ENCODE peak calls at places on chromosomes 4 and X, in five cellular contexts. W is suprapubic skin, M is tibial nerve, B is stomach, Z is GM12878. P is an unnamed sample.

GRCh38 chr4:52836120-52836519 is 26.0 kb upstream of the RASL11B start:
- DNase-seq in W (no peak), M (no peak), B (no peak), Z (no peak), P (no peak)

GRCh38 chr4:140109626-140110213 is 44.3 kb downstream of the MAML3 start:
- DNase-seq in W (no peak), M (no peak), B (no peak), Z (no peak), P (no peak)

GRCh38 chr4:110357521-110357920 is 118.4 kb upstream of the ENPEP start:
- DNase-seq in W (no peak), M (no peak), B (no peak), Z (no peak), P (no peak)

GRCh38 chrX:40952855-40953254 is 132.4 kb upstream of the USP9X start:
- DNase-seq in W (no peak), M (no peak), B (no peak), Z (peak), P (no peak)

GRCh38 chr4:83618431-83618830 is 82.5 kb downstream of the GPAT3 start:
- DNase-seq in W (no peak), M (no peak), B (peak), Z (no peak), P (no peak)

GRCh38 chrX:39928704-39929439 is 168.9 kb downstream of the BCOR start:
- DNase-seq in W (no peak), M (no peak), B (no peak), Z (no peak), P (no peak)

GRCh38 chrX:71911023-71911730 is 532 bp downstream of the NHSL2 start:
- DNase-seq in W (no peak), M (no peak), B (no peak), Z (no peak), P (no peak)

GRCh38 chrX:53685711-53686110 is 808 bp downstream of the HUWE1 start:
- DNase-seq in W (no peak), M (no peak), B (no peak), Z (no peak), P (no peak)

GRCh38 chr4:101563126-101563525 is 215.8 kb upstream of the PPP3CA start:
- DNase-seq in W (no peak), M (no peak), B (no peak), Z (no peak), P (no peak)

GRCh38 chrX:12986886-12987285 is 12.0 kb downstream of the TMSB4X start:
- DNase-seq in W (no peak), M (no peak), B (no peak), Z (no peak), P (no peak)

GRCh38 chrX:153927936-153928760 is 2.1 kb upstream of the ARHGAP4 start:
- DNase-seq in W (peak), M (peak), B (peak), Z (peak), P (peak)
- TF ChIP-seq EP300 in W (no peak), M (peak), B (no peak), Z (no peak), P (no peak)

DNA sequence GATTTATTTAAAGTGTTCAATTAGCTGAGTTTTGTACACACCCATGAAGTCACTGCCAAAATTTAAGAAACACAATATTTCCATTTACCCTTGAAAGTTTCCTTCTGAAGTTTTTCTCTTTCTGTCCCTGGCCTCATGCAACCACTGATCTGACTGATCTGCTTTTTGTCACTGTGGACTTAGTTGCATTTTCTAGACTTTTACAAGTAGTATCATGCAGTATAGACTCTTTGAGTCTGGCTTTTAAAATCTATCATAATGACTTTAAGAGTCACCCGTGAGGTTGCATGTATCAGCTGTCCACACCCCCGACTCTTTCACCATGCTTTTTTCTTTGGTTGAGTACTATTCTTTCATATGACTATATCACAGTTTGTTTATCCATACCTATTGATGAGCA is 29.0 kb upstream of the PDLIM3 start:
- DNase-seq in W (no peak), M (no peak), B (no peak), Z (no peak), P (no peak)
- TF ChIP-seq EP300 in W (no peak), M (no peak), B (no peak), Z (no peak), P (no peak)

GRCh38 chr4:175422331-175422730 is 389.7 kb downstream of the GPM6A start:
- DNase-seq in W (no peak), M (no peak), B (no peak), Z (no peak), P (no peak)

GRCh38 chr4:175424111-175424510 is 388.0 kb downstream of the GPM6A start:
- DNase-seq in W (no peak), M (no peak), B (no peak), Z (no peak), P (no peak)

GRCh38 chr4:175418511-175418910 is 393.6 kb downstream of the GPM6A start:
- DNase-seq in W (no peak), M (no peak), B (no peak), Z (no peak), P (no peak)

GRCh38 chr4:175419120-175419774 is 392.8 kb downstream of the GPM6A start:
- DNase-seq in W (no peak), M (no peak), B (no peak), Z (no peak), P (no peak)

GRCh38 chr4:175421506-175421905 is 390.6 kb downstream of the GPM6A start:
- DNase-seq in W (no peak), M (no peak), B (no peak), Z (no peak), P (no peak)
- TF ChIP-seq EP300 in W (no peak), M (no peak), B (no peak), Z (no peak), P (no peak)

GRCh38 chr4:56731857-56732256 is 50.8 kb upstream of the HOPX start:
- DNase-seq in W (no peak), M (peak), B (no peak), Z (no peak), P (no peak)

GRCh38 chr4:56727150-56727549 is 46.1 kb upstream of the HOPX start:
- DNase-seq in W (no peak), M (no peak), B (no peak), Z (no peak), P (no peak)

GRCh38 chr4:56732301-56732700 is 51.2 kb upstream of the HOPX start:
- DNase-seq in W (no peak), M (no peak), B (no peak), Z (no peak), P (no peak)

GRCh38 chr4:56730097-56730496 is 49.0 kb upstream of the HOPX start:
- DNase-seq in W (no peak), M (no peak), B (no peak), Z (no peak), P (no peak)

DNA sequence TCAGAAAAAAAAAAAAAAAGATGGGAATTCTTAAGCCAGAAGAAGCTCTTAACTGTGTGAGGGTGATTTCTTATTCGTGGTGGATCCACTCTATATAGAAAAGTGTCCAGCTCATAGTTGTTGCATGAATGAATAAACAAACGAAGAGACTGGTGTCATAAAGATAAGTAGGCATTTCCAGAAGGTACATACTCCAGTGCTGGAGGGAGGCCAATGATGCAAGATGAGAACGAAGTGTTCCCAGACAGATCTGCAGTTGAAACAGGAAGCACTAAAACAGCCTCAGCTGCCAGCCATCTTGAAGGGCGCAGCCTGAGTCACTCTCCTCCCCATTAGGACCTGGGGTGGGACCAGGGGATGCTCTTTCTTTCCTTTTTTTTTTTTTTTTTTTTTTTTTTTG is 47.4 kb upstream of the HOPX start:
- DNase-seq in W (no peak), M (peak), B (peak), Z (no peak), P (no peak)
- TF ChIP-seq EP300 in W (peak), M (no peak), B (peak), Z (no peak), P (peak)

GRCh38 chr4:68878048-68878447 is 62.3 kb downstream of the UGT2B10 start:
- DNase-seq in W (no peak), M (no peak), B (no peak), Z (no peak), P (no peak)

GRCh38 chr4:68885545-68885944 is 66.1 kb downstream of the UGT2A3 start:
- DNase-seq in W (no peak), M (no peak), B (no peak), Z (no peak), P (no peak)

DNA sequence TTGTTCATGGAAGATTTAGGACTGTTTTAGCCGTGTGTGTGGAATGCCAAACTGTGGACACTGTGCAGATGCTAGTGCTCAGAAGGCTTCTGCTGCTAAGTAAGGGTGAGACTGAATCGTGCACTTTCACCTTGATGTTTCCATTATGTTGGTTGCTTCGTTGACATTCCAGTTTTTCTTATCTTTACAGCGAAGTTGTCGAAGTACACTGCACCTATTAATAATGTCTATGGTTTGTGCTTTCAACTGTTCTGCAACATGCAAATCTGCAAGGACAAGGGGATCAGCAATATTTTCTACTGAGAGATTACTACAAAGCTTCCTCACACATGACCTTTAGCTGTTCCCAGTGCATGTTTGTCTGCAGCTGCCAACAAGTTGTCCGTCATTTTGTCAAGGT is 67.7 kb downstream of the UGT2A3 start:
- DNase-seq in W (no peak), M (no peak), B (no peak), Z (no peak), P (no peak)
- TF ChIP-seq EP300 in W (no peak), M (no peak), B (no peak), Z (no peak), P (no peak)

GRCh38 chrX:153870791-153871360 is 15.1 kb downstream of the L1CAM start:
- DNase-seq in W (no peak), M (no peak), B (no peak), Z (no peak), P (no peak)

GRCh38 chrX:153870288-153870690 is 15.7 kb downstream of the L1CAM start:
- DNase-seq in W (no peak), M (no peak), B (no peak), Z (no peak), P (no peak)

GRCh38 chrX:153869473-153870287 is 16.3 kb downstream of the L1CAM start:
- DNase-seq in W (no peak), M (no peak), B (no peak), Z (no peak), P (no peak)

GRCh38 chrX:153871946-153872878 is 13.8 kb downstream of the L1CAM start:
- DNase-seq in W (no peak), M (no peak), B (no peak), Z (no peak), P (no peak)

DNA sequence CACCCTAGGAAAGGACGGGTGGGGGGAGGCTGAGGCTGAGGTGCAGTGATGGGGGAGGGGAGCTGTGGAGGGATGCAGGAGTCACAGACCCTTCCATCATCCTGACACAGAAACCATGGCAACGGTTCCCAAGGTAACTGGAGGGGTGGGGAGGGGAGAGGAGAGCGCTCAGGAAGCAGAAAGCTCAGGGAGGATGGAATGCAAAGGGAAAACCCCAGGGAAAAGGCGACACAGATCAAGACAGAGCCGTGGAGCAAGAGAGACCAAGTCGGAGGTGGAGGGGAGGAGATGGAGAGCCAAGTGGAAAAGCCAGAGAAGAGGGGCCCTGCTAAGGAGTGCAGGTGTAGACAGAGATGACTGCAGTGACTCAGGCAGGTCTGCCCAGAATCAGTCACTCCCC is 14.5 kb downstream of the L1CAM start:
- DNase-seq in W (no peak), M (no peak), B (no peak), Z (no peak), P (no peak)
- TF ChIP-seq EP300 in W (no peak), M (no peak), B (no peak), Z (no peak), P (no peak)

GRCh38 chrX:148567779-148568178 is 67.4 kb downstream of the AFF2 start:
- DNase-seq in W (no peak), M (no peak), B (no peak), Z (no peak), P (no peak)
- TF ChIP-seq EP300 in W (no peak), M (no peak), B (no peak), Z (no peak), P (no peak)

GRCh38 chrX:23380581-23380980 is 45.9 kb downstream of the PTCHD1 start:
- DNase-seq in W (no peak), M (no peak), B (no peak), Z (no peak), P (no peak)
- TF ChIP-seq EP300 in W (no peak), M (no peak), B (no peak), Z (no peak), P (no peak)